ENCODE peak calls at places on chromosomes 13 and 19, in ten cellular contexts. O is amygdala; X is activated CD8-positive, alpha-beta memory T cell treated with anti-CD3 and anti-CD28 coated beads for 1 hour; F is osteocyte; U is A172; Q is COLO829; E is fibroblast of mammary gland; S is hepatocyte; D is stimulated activated CD8-positive, alpha-beta memory T cell treated with anti-CD3 and anti-CD28 coated beads, Interleukin-7, amount 100 ng/mL, for 4 hours; T is stimulated activated naive B cell treated with anti-CD40 and anti-IgM and Interleukin-4, amounts not matched to agents 10 μg/mL and 1 μg/mL and 100 μg/mL, for 72 hours. Z is an unnamed sample.

GRCh38 chr19:45876411-45877197 is 9.3 kb downstream of the IRF2BP1 start:
- DNase-seq in O (no peak), X (no peak), F (no peak), U (no peak), Q (no peak), E (no peak), S (peak; percentile 84), D (no peak), T (no peak), Z (no peak)

GRCh38 chr19:55319786-55320185 is 5.4 kb downstream of the TMEM150B start:
- DNase-seq in O (no peak), X (no peak), F (no peak), U (no peak), Q (peak; percentile 58), E (peak; percentile 27), S (peak; percentile 72), D (no peak), T (no peak), Z (no peak)

GRCh38 chr19:45757696-45758095 is 11.4 kb downstream of the SIX5 start:
- DNase-seq in O (no peak), X (no peak), F (no peak), U (no peak), Q (no peak), E (no peak), S (no peak), D (no peak), T (no peak), Z (no peak)

GRCh38 chr19:22526661-22527272 is 104.6 kb upstream of the ZNF98 start:
- DNase-seq in O (no peak), X (no peak), F (no peak), U (no peak), Q (no peak), E (no peak), S (no peak), D (no peak), T (no peak), Z (peak; percentile 72)

GRCh38 chr19:3479177-3479818 is 1.0 kb downstream of the SMIM24 start:
- DNase-seq in O (no peak), X (no peak), F (no peak), U (no peak), Q (peak; percentile 79), E (peak; percentile 27), S (peak; percentile 62), D (peak; percentile 17), T (peak; percentile 35), Z (no peak)

GRCh38 chr19:4749870-4750269 is 26.2 kb upstream of the DPP9 start:
- DNase-seq in O (no peak), X (no peak), F (no peak), U (no peak), Q (no peak), E (no peak), S (no peak), D (no peak), T (no peak), Z (no peak)

GRCh38 chr19:35240322-35240721 is 8.5 kb upstream of the LSR start:
- DNase-seq in O (no peak), X (no peak), F (no peak), U (no peak), Q (no peak), E (no peak), S (no peak), D (no peak), T (no peak), Z (peak; percentile 21)

GRCh38 chr13:98778749-98779148 is 26.3 kb upstream of the SLC15A1 start:
- DNase-seq in O (no peak), X (no peak), F (no peak), U (peak; percentile 50), Q (no peak), E (no peak), S (no peak), D (no peak), T (no peak), Z (no peak)

GRCh38 chr13:107066355-107066754 is 498.4 kb upstream of the ARGLU1 start:
- DNase-seq in O (no peak), X (no peak), F (no peak), U (no peak), Q (no peak), E (no peak), S (no peak), D (no peak), T (no peak), Z (no peak)

GRCh38 chr13:114153485-114154080 is 21.2 kb upstream of the RASA3 start:
- DNase-seq in O (no peak), X (no peak), F (no peak), U (no peak), Q (no peak), E (no peak), S (no peak), D (no peak), T (no peak), Z (no peak)

GRCh38 chr13:58858870-58859371 is 1227.4 kb downstream of the PCDH17 start:
- DNase-seq in O (no peak), X (no peak), F (no peak), U (no peak), Q (no peak), E (no peak), S (no peak), D (no peak), T (no peak), Z (no peak)

GRCh38 chr19:22327321-22327720 is 41.1 kb downstream of the ZNF729 start:
- DNase-seq in O (no peak), X (no peak), F (peak; percentile 17), U (no peak), Q (no peak), E (no peak), S (no peak), D (no peak), T (no peak), Z (peak; percentile 90)

GRCh38 chr13:24923305-24923640 is 159.3 kb downstream of the RNF17 start:
- DNase-seq in O (no peak), X (no peak), F (no peak), U (peak; percentile 64), Q (peak; percentile 24), E (peak; percentile 84), S (peak; percentile 40), D (no peak), T (peak; percentile 33), Z (no peak)

GRCh38 chr13:45289936-45290563 is 50.9 kb downstream of the TPT1 start:
- DNase-seq in O (no peak), X (no peak), F (no peak), U (no peak), Q (peak; percentile 15), E (no peak), S (no peak), D (no peak), T (no peak), Z (no peak)

GRCh38 chr13:110250258-110250891 is 56.6 kb downstream of the COL4A1 start:
- DNase-seq in O (no peak), X (no peak), F (peak; percentile 86), U (peak; percentile 71), Q (no peak), E (peak; percentile 97), S (no peak), D (no peak), T (no peak), Z (peak; percentile 91)

GRCh38 chr13:100434010-100434763 is 154.4 kb downstream of the GGACT start:
- DNase-seq in O (no peak), X (no peak), F (no peak), U (peak; percentile 67), Q (no peak), E (peak; percentile 60), S (no peak), D (no peak), T (no peak), Z (no peak)

GRCh38 chr13:34942732-34943674 is 933 bp downstream of the NBEA start:
- DNase-seq in O (no peak), X (no peak), F (no peak), U (peak; percentile 11), Q (no peak), E (no peak), S (peak; percentile 34), D (no peak), T (no peak), Z (no peak)

GRCh38 chr13:81610613-81611012 is 1269.7 kb upstream of the SPRY2 start:
- DNase-seq in O (no peak), X (no peak), F (no peak), U (no peak), Q (no peak), E (no peak), S (peak; percentile 6), D (no peak), T (no peak), Z (no peak)

GRCh38 chr13:37453246-37453645 is 145.3 kb downstream of the POSTN start:
- DNase-seq in O (no peak), X (no peak), F (no peak), U (peak; percentile 45), Q (peak; percentile 86), E (peak; percentile 90), S (no peak), D (no peak), T (no peak), Z (no peak)

GRCh38 chr13:30739646-30740642 is 4.6 kb downstream of the ALOX5AP start:
- DNase-seq in O (no peak), X (peak; percentile 33), F (no peak), U (peak; percentile 91), Q (peak; percentile 54), E (peak; percentile 93), S (no peak), D (peak; percentile 65), T (no peak), Z (no peak)

GRCh38 chr19:40178756-40179155 is 12.5 kb upstream of the MAP3K10 start:
- DNase-seq in O (no peak), X (no peak), F (no peak), U (no peak), Q (no peak), E (no peak), S (no peak), D (no peak), T (no peak), Z (no peak)

GRCh38 chr13:73133536-73133935 is 74.7 kb downstream of the KLF5 start:
- DNase-seq in O (no peak), X (no peak), F (no peak), U (peak; percentile 32), Q (no peak), E (peak; percentile 38), S (no peak), D (no peak), T (no peak), Z (peak; percentile 70)

GRCh38 chr19:3609779-3610719 is 3.4 kb upstream of the TBXA2R start:
- DNase-seq in O (no peak), X (no peak), F (no peak), U (peak; percentile 29), Q (no peak), E (no peak), S (no peak), D (no peak), T (no peak), Z (no peak)

GRCh38 chr13:113080361-113080831 is 25.2 kb upstream of the F7 start:
- DNase-seq in O (no peak), X (no peak), F (no peak), U (no peak), Q (no peak), E (no peak), S (no peak), D (no peak), T (no peak), Z (no peak)

GRCh38 chr13:113848431-113849260 is 15.2 kb downstream of the GAS6 start:
- DNase-seq in O (no peak), X (no peak), F (peak; percentile 65), U (no peak), Q (no peak), E (no peak), S (no peak), D (no peak), T (no peak), Z (no peak)

GRCh38 chr19:5595745-5596144 is 26.8 kb downstream of the SAFB2 start:
- DNase-seq in O (no peak), X (no peak), F (no peak), U (no peak), Q (no peak), E (no peak), S (no peak), D (no peak), T (no peak), Z (no peak)

GRCh38 chr13:98978280-98978679 is 416 bp upstream of the DOCK9 start:
- DNase-seq in O (no peak), X (no peak), F (no peak), U (peak; percentile 96), Q (peak; percentile 16), E (peak; percentile 90), S (no peak), D (no peak), T (no peak), Z (no peak)

GRCh38 chr19:18156841-18157464 is 4.0 kb downstream of the PIK3R2 start:
- DNase-seq in O (peak; percentile 71), X (no peak), F (peak; percentile 93), U (peak; percentile 88), Q (peak; percentile 69), E (peak; percentile 87), S (peak; percentile 89), D (no peak), T (no peak), Z (no peak)